ENCODE peak calls at places on chromosomes 16 and 17, in five cellular contexts. F is neural progenitor cell, W is GM23338, O is GM23248, M is SK-N-SH. Y is an unnamed sample.

GRCh38 chr16:47779201-47780016 is 318.3 kb downstream of the PHKB start:
- DNase-seq in O (peak; percentile 45), M (no peak), W (no peak), F (no peak), Y (no peak)

GRCh38 chr16:87123356-87124001 is 193.7 kb downstream of the C16orf95 start:
- DNase-seq in M (no peak), W (no peak), O (no peak), F (no peak), Y (no peak)

GRCh38 chr17:40936437-40936971 is 942 bp downstream of the KRT23 start:
- DNase-seq in F (no peak), W (no peak), M (no peak), O (no peak), Y (no peak)

GRCh38 chr16:12498077-12498476 is 305.6 kb downstream of the CPPED1 start:
- DNase-seq in W (no peak), O (no peak), M (no peak), F (no peak), Y (no peak)

GRCh38 chr16:31869511-31870201 is 4.0 kb upstream of the ZNF267 start:
- DNase-seq in W (peak; percentile 17), F (no peak), M (no peak), O (peak; percentile 93), Y (peak; percentile 85)

GRCh38 chr16:47486856-47487255 is 25.7 kb downstream of the PHKB start:
- DNase-seq in M (no peak), W (no peak), F (no peak), O (no peak), Y (no peak)

GRCh38 chr16:25372716-25373115 is 115.1 kb upstream of the ZKSCAN2 start:
- DNase-seq in F (no peak), M (no peak), O (no peak), W (peak; percentile 17), Y (no peak)

GRCh38 chr16:56451753-56452689 is 667 bp downstream of the OGFOD1 start:
- DNase-seq in M (peak; percentile 44), F (peak; percentile 78), W (peak; percentile 66), O (peak; percentile 82), Y (peak; percentile 28)

GRCh38 chr16:65876200-65876498 is 490.3 kb upstream of the CDH5 start:
- DNase-seq in F (no peak), W (no peak), M (no peak), O (peak; percentile 84), Y (no peak)

GRCh38 chr17:4739122-4740024 is at the start of the genes CXCL16 and ZMYND15:
- DNase-seq in O (peak; percentile 74), F (peak; percentile 61), W (peak; percentile 55), M (peak; percentile 79), Y (peak; percentile 70)

GRCh38 chr17:78748730-78749317 is 33.2 kb downstream of the CYTH1 start:
- DNase-seq in F (no peak), M (no peak), W (no peak), O (peak; percentile 86), Y (peak; percentile 53)

GRCh38 chr16:12646490-12647274 is 157.0 kb downstream of the CPPED1 start:
- DNase-seq in O (peak; percentile 38), W (no peak), F (no peak), M (peak; percentile 25), Y (no peak)

GRCh38 chr17:45042346-45043120 is 8.9 kb downstream of the DCAKD start:
- DNase-seq in W (no peak), M (peak; percentile 22), O (no peak), F (no peak), Y (no peak)

GRCh38 chr17:77137111-77137510 is 3.7 kb upstream of the SEC14L1 start:
- DNase-seq in O (no peak), M (no peak), W (no peak), F (no peak), Y (no peak)

GRCh38 chr16:67441289-67441753 is 10.4 kb downstream of the HSD11B2 start:
- DNase-seq in M (no peak), F (no peak), O (no peak), W (no peak), Y (no peak)

GRCh38 chr17:42502091-42502490 is 34.0 kb upstream of the NAGLU start:
- DNase-seq in W (no peak), O (no peak), M (no peak), F (no peak), Y (no peak)

GRCh38 chr17:38969281-38969680 is 2.1 kb upstream of the FBXO47 start:
- DNase-seq in F (no peak), O (no peak), W (no peak), M (no peak), Y (no peak)

GRCh38 chr17:77441130-77441920 is 300.6 kb downstream of the SEC14L1 start:
- DNase-seq in F (no peak), M (no peak), W (no peak), O (no peak), Y (peak; percentile 100)

GRCh38 chr16:68069511-68070248 is 15.5 kb upstream of the NFATC3 start:
- DNase-seq in W (no peak), M (no peak), O (no peak), F (no peak), Y (no peak)

GRCh38 chr17:12789976-12790805 is 893 bp downstream of the ARHGAP44 start:
- DNase-seq in O (no peak), M (no peak), F (peak; percentile 63), W (peak; percentile 71), Y (no peak)

GRCh38 chr17:21388066-21388465 is 11.9 kb downstream of the KCNJ12 start:
- DNase-seq in O (no peak), F (no peak), M (peak; percentile 65), W (no peak), Y (no peak)

GRCh38 chr17:57943140-57943539 is 12.1 kb downstream of the CUEDC1 start:
- DNase-seq in M (no peak), O (peak; percentile 86), F (no peak), W (no peak), Y (no peak)

GRCh38 chr16:15572329-15573001 is 70.5 kb downstream of the MARF1 start:
- DNase-seq in F (no peak), W (no peak), O (peak; percentile 78), M (no peak), Y (no peak)

GRCh38 chr17:58624751-58625150 is 67.1 kb downstream of the TEX14 start:
- DNase-seq in W (no peak), M (no peak), O (no peak), F (no peak), Y (no peak)

GRCh38 chr16:82758904-82759303 is 132.1 kb downstream of the CDH13 start:
- DNase-seq in M (no peak), F (no peak), O (no peak), W (no peak), Y (no peak)

GRCh38 chr17:59803377-59803757 is 89.4 kb downstream of the TUBD1 start:
- DNase-seq in M (no peak), F (no peak), W (no peak), O (no peak), Y (no peak)

GRCh38 chr16:57689772-57690558 is 4.6 kb upstream of the DRC7 start:
- DNase-seq in O (no peak), F (no peak), M (no peak), W (peak; percentile 27), Y (peak; percentile 62)

GRCh38 chr16:28912558-28912957 is 12.5 kb downstream of the RABEP2 start:
- DNase-seq in M (no peak), F (no peak), O (no peak), W (no peak), Y (no peak)

GRCh38 chr17:44518032-44518431 is 14.8 kb upstream of the GPATCH8 start:
- DNase-seq in O (peak; percentile 70), W (no peak), M (no peak), F (no peak), Y (no peak)

GRCh38 chr17:64974750-64975317 is 55.6 kb upstream of the LRRC37A3 start:
- DNase-seq in W (no peak), O (no peak), M (no peak), F (no peak), Y (no peak)

GRCh38 chr16:50478021-50478772 is 70.0 kb upstream of the NKD1 start:
- DNase-seq in M (no peak), W (no peak), O (no peak), F (no peak), Y (no peak)

GRCh38 chr16:25587783-25588182 is 104.0 kb upstream of the HS3ST4 start:
- DNase-seq in W (no peak), M (no peak), O (no peak), F (no peak), Y (no peak)

GRCh38 chr16:9134739-9135138 is 43.3 kb downstream of the HAPSTR1 start:
- DNase-seq in F (peak; percentile 82), W (peak; percentile 87), O (peak; percentile 62), M (peak; percentile 82), Y (peak; percentile 91)

GRCh38 chr16:50305441-50306061 is 39.2 kb downstream of the ADCY7 start:
- DNase-seq in M (peak; percentile 23), W (no peak), F (no peak), O (no peak), Y (no peak)

GRCh38 chr17:32625971-32626370 is 139.2 kb downstream of the CDK5R1 start:
- DNase-seq in M (no peak), W (no peak), F (no peak), O (no peak), Y (no peak)

GRCh38 chr16:27558434-27558833 is 8.5 kb downstream of the KATNIP start:
- DNase-seq in O (no peak), M (no peak), W (no peak), F (no peak), Y (no peak)

GRCh38 chr16:1961651-1962067 is 2.3 kb downstream of the NDUFB10 start:
- DNase-seq in M (no peak), W (no peak), F (no peak), O (peak; percentile 16), Y (peak; percentile 59)

DNA sequence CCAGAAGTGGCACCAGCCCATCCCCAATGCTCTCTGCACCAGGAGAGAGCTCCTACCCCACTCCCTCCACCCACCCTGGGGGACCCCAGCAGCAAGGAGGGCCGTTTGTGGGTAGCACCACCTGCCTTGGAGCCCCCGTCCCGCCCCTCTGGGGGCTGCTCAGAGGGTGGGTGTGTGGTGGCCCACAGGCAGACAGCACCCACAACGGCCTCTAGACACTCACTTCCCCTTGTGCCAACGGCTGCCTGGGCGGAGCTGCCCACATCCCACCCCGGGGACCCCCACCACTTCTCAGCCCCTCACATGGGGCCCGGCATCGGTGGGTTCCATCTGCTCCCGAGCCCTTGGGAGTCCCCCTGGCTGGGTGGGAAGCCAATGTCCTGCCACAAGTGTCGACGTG is 33.3 kb downstream of the BAHCC1 start:
- DNase-seq in W (no peak), M (no peak), F (no peak), O (no peak), Y (no peak)
- H3K4me2 ChIP-seq in W (no peak overlapping the region), M (peak overlapping the region; percentile 71), F (no peak overlapping the region), O (no peak overlapping the region), Y (no peak overlapping the region)

DNA sequence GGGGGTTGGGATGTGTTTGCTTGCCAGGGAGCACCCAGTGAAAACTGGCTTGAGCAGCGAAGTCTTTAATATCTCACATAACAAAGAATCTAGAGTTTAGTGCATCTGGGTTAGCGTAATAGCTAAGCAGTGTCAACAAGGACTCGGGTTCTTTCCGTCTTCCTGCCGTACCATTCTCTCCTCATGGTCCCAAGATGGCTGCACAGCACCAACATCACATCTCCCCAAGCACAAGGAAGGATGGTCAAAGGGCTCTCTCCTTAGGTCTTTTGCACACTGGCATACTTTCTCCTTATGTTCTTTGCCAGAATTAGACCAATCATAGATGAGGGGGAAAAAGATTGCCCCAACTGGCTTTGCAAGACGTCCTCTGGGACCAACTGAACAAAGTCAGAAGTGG is 30.9 kb downstream of the CRISPLD2 start:
- DNase-seq in F (no peak), M (no peak), W (no peak), O (no peak), Y (no peak)
- TF ChIP-seq EZH2phosphoT487 in F (no peak), M (no peak), W (no peak), O (no peak), Y (no peak)

GRCh38 chr17:17819111-17819510 is 17.7 kb downstream of the SREBF1 start:
- DNase-seq in F (no peak), O (no peak), M (no peak), W (no peak), Y (no peak)
- H3K27ac ChIP-seq in F (peak overlapping the region; percentile 3), O (no peak overlapping the region), M (no peak overlapping the region), W (peak overlapping the region; percentile 50), Y (no peak overlapping the region)

GRCh38 chr17:67854378-67854777 is 29.1 kb downstream of the BPTF start:
- DNase-seq in F (no peak), O (no peak), W (no peak), M (no peak), Y (no peak)
- H3K4me2 ChIP-seq in F (no peak overlapping the region), O (no peak overlapping the region), W (no peak overlapping the region), M (no peak overlapping the region), Y (no peak overlapping the region)